ENCODE peak calls at places on chromosomes 6 and 20, in five cellular contexts. M is HepG2, O is upper lobe of left lung, T is GM12878, V is K562. W is an unnamed sample.

GRCh38 chr6:1135726-1136414 is 176.0 kb upstream of the FOXQ1 start:
- ATAC-seq in M (no peak), V (no peak), T (no peak), O (no peak), W (peak; percentile 29)

GRCh38 chr20:43800186-43800585 is 73.4 kb upstream of the GTSF1L start:
- ATAC-seq in V (no peak), M (no peak), T (peak; percentile 15), O (no peak), W (no peak)

GRCh38 chr6:25303234-25303633 is 24.1 kb downstream of the CARMIL1 start:
- ATAC-seq in O (no peak), V (no peak), M (no peak), T (no peak), W (no peak)

GRCh38 chr20:35893942-35894341 is 60.4 kb downstream of the SCAND1 start:
- ATAC-seq in O (no peak), M (no peak), T (peak; percentile 98), V (no peak), W (no peak)

GRCh38 chr20:44615169-44615791 is 32.9 kb downstream of the PKIG start:
- ATAC-seq in T (peak; percentile 7), M (no peak), O (no peak), V (no peak), W (peak; percentile 25)

GRCh38 chr6:115001726-115002436 is 659.1 kb upstream of the HS3ST5 start:
- ATAC-seq in O (no peak), T (peak; percentile 56), V (no peak), M (no peak), W (no peak)

GRCh38 chr6:142624978-142625715 is 319.8 kb downstream of the HIVEP2 start:
- ATAC-seq in V (no peak), T (no peak), M (no peak), O (no peak), W (no peak)

GRCh38 chr6:56693246-56693607 is 50.5 kb upstream of the DST start:
- ATAC-seq in O (no peak), M (peak; percentile 84), V (no peak), T (no peak), W (peak; percentile 78)

GRCh38 chr6:128403618-128404444 is 116.6 kb downstream of the PTPRK start:
- ATAC-seq in V (no peak), O (no peak), T (peak; percentile 87), M (no peak), W (no peak)

GRCh38 chr20:19977373-19977770 is 39.8 kb upstream of the NAA20 start:
- ATAC-seq in T (no peak), O (no peak), M (no peak), V (no peak), W (no peak)

GRCh38 chr20:44027686-44028340 is 113.2 kb downstream of the TOX2 start:
- ATAC-seq in T (no peak), M (no peak), O (no peak), V (no peak), W (no peak)

GRCh38 chr20:38109025-38109541 is 56.0 kb downstream of the TGM2 start:
- ATAC-seq in T (no peak), V (no peak), O (peak; percentile 47), M (no peak), W (peak; percentile 67)

GRCh38 chr6:22664968-22665367 is 95.6 kb downstream of the HDGFL1 start:
- ATAC-seq in O (no peak), V (no peak), M (no peak), T (no peak), W (no peak)

GRCh38 chr6:108535079-108535742 is 25.5 kb upstream of the FOXO3 start:
- ATAC-seq in V (no peak), T (no peak), M (peak; percentile 83), O (no peak), W (no peak)
- TF ChIP-seq EP300 in V (no peak), T (no peak), M (no peak), O (no peak), W (no peak)

DNA sequence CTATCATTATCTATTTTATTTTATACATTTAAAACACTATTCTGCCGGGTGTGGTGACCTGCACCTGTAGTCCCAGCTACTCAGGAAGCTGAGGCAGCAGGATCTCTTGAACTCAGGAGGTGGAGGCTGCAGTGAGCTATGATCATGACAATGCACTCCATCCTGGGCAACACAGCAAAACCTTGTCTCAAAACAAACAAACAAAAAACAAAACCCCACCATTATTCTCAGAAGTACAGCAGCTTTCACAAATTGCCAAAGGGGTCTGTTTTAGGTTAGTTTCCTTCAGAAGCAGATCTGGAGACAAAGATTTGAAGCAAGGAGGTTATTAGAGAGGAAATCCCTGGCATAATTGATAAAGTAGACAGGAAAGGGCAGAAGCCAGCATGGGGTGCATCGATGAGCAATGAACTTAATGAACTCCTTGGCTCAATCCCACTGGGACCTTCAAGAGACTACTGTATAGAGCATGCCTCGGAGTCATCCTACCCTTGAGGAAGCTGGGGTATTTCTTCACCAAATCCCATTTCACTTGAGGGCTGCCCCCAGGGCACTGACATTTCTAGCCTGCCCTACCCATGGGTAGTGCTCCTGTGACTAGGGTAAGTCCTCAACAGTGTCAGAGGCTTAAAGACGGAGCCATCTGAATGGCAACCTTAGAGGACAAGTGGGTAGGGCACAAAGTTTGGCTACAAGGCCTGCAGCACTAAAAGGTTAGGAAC is 43.2 kb upstream of the DDR1 start:
- ATAC-seq in O (no peak), T (peak; percentile 33), M (no peak), V (peak; percentile 20), W (no peak)
- TF ChIP-seq POLR2AphosphoS5 in O (no peak), T (no peak), M (no peak), V (no peak), W (no peak)

GRCh38 chr20:13865156-13865555 is 80.3 kb downstream of the NDUFAF5 start:
- ATAC-seq in M (no peak), T (no peak), V (no peak), O (no peak), W (no peak)
- H3K4me1 ChIP-seq in M (no peaks in the 10 kb centered on the region), T (no peaks in the 10 kb centered on the region), V (no peaks in the 10 kb centered on the region), O (peaks cover 3% of the 10 kb centered on the region), W (peaks cover 41% of the 10 kb centered on the region)

GRCh38 chr6:16767765-16768514 is 6.7 kb upstream of the ATXN1 start:
- ATAC-seq in O (no peak), M (no peak), T (no peak), V (no peak), W (no peak)
- TF ChIP-seq EP300 in O (no peak), M (no peak), T (no peak), V (no peak), W (no peak)

W was measured in gastroesophageal sphincter.